ENCODE peak calls at places on chromosomes 7 and 10, in nine cellular contexts. F is IMR-90, W is K562, Q is transverse colon, D is GM23338, G is heart left ventricle, J is GM06990, X is AG04450, U is pancreas. O is an unnamed sample. For H3K27me3, the result is how much of the 10 kb centered on the place peaks cover.

GRCh38 chr7:33716581-33717477 is 188.5 kb upstream of the BMPER start:
- DNase-seq in F (peak), W (no peak), Q (no peak), D (peak), G (no peak), J (no peak), X (no peak), U (no peak), O (no peak)

GRCh38 chr10:73493781-73494180 is 2.0 kb downstream of the PPP3CB start:
- DNase-seq in F (peak), W (no peak), Q (no peak), D (no peak), G (no peak), J (no peak), X (peak), U (no peak), O (no peak)

GRCh38 chr7:2810682-2811471 is 33.2 kb downstream of the GNA12 start:
- DNase-seq in F (no peak), W (no peak), Q (no peak), D (peak), G (no peak), J (no peak), X (no peak), U (no peak), O (peak)

GRCh38 chr10:10515479-10516204 is 502.0 kb upstream of the CELF2 start:
- DNase-seq in F (no peak), W (no peak), Q (no peak), D (no peak), G (no peak), J (no peak), X (no peak), U (no peak), O (no peak)

GRCh38 chr10:91756286-91756685 is 41.9 kb upstream of the TNKS2 start:
- DNase-seq in F (peak), W (no peak), Q (no peak), D (no peak), G (no peak), J (no peak), X (peak), U (no peak), O (no peak)

GRCh38 chr10:44054046-44054445 is 330.9 kb downstream of the CXCL12 start:
- DNase-seq in F (no peak), W (no peak), Q (no peak), D (no peak), G (no peak), J (no peak), X (no peak), U (no peak), O (no peak)

GRCh38 chr7:2604608-2605174 is 27.1 kb upstream of the TTYH3 start:
- DNase-seq in F (no peak), W (no peak), Q (no peak), D (no peak), G (no peak), J (no peak), X (no peak), U (no peak), O (no peak)

GRCh38 chr10:132546567-132547420 is 9.2 kb downstream of the INPP5A start:
- DNase-seq in F (no peak), W (no peak), Q (peak), D (no peak), G (no peak), J (no peak), X (no peak), U (peak), O (peak)

GRCh38 chr7:4665661-4666060 is 16.4 kb upstream of the FOXK1 start:
- DNase-seq in F (peak), W (no peak), Q (no peak), D (no peak), G (no peak), J (no peak), X (peak), U (no peak), O (no peak)

GRCh38 chr10:121089434-121089833 is 238.3 kb downstream of the WDR11 start:
- DNase-seq in F (no peak), W (no peak), Q (no peak), D (no peak), G (no peak), J (no peak), X (no peak), U (no peak), O (no peak)

GRCh38 chr10:121085386-121085785 is 234.2 kb downstream of the WDR11 start:
- DNase-seq in F (no peak), W (no peak), Q (no peak), D (no peak), G (no peak), J (no peak), X (no peak), U (no peak), O (no peak)

GRCh38 chr10:121087688-121088087 is 236.5 kb downstream of the WDR11 start:
- DNase-seq in F (no peak), W (no peak), Q (no peak), D (no peak), G (no peak), J (no peak), X (no peak), U (no peak), O (no peak)

GRCh38 chr10:121087129-121087528 is 236.0 kb downstream of the WDR11 start:
- DNase-seq in F (no peak), W (no peak), Q (no peak), D (no peak), G (no peak), J (peak), X (no peak), U (no peak), O (no peak)

DNA sequence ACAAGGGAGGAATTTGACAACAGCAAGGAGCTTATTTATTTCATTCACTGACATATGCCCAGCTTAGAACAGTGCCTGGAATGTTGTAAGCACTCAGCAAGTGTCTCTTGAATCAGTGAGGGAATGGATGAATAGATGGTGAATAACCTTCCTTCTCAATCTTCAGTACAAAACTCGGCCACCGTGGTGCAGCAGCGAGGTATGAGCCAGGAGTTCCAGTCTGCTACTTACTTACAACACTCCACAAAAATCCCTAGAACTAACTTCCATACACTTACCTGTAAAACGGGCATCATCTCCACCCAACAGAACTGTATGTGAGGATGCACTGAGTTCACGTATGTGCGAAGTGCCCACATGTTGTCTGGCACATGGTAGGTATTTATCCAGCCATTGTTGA is 237.4 kb downstream of the WDR11 start:
- DNase-seq in F (no peak), W (no peak), Q (peak), D (peak), G (no peak), J (no peak), X (no peak), U (no peak), O (no peak)
- TF ChIP-seq CTCF in F (no peak), W (no peak), Q (no peak), D (peak), G (no peak), J (no peak), X (no peak), U (no peak), O (no peak)

GRCh38 chr7:135837675-135838074 is 89.1 kb upstream of the FAM180A start:
- DNase-seq in F (no peak), W (no peak), Q (no peak), D (no peak), G (no peak), J (no peak), X (no peak), U (no peak), O (no peak)
- H3K27me3 ChIP-seq in F (under half), W (under half), Q (under half), D (under half), G (under half), J (under half), X (under half), U (under half), O (under half)

DNA sequence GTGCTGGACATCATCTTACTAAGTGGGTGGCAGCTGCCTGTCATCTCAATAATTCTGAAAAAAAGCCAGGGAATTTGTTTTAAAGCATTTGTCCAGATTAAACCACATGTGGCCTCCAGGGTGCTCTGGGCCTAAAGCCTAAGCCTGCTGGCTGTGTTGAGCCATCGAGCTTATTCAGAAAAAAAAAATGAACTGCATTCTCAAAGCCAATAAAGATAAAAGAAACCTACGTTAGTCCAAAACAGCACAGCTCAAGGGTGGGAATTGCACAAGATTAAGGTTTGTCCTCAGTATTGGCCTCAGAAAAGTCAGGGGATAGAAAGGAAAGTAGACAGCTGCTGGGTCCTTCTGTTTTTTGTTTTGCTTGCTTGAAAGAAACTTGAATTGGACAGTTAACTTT is 22.6 kb upstream of the PRTFDC1 start:
- DNase-seq in F (peak), W (no peak), Q (no peak), D (no peak), G (peak), J (no peak), X (no peak), U (no peak), O (peak)
- TF ChIP-seq CTCF in F (peak), W (no peak), Q (no peak), D (no peak), G (peak), J (no peak), X (peak), U (no peak), O (no peak)

GRCh38 chr10:123140164-123140982 is 4.6 kb downstream of the HMX3 start:
- DNase-seq in F (no peak), W (no peak), Q (no peak), D (peak), G (no peak), J (peak), X (no peak), U (no peak), O (no peak)
- H3K27me3 ChIP-seq in F (half or more), W (under half), Q (half or more), D (half or more), G (half or more), J (under half), X (half or more), U (under half), O (half or more)

GRCh38 chr10:60428387-60428737 is 38.7 kb upstream of the ANK3 start:
- DNase-seq in F (peak), W (no peak), Q (no peak), D (no peak), G (no peak), J (no peak), X (no peak), U (no peak), O (no peak)
- TF ChIP-seq CTCF in F (no peak), W (no peak), Q (no peak), D (no peak), G (no peak), J (no peak), X (no peak), U (no peak), O (no peak)

GRCh38 chr7:27215356-27215755 is 15.5 kb upstream of the HOXA13 start:
- DNase-seq in F (no peak), W (no peak), Q (no peak), D (no peak), G (no peak), J (no peak), X (no peak), U (no peak), O (no peak)
- H3K27me3 ChIP-seq in F (half or more), W (under half), Q (half or more), D (half or more), G (half or more), J (under half), X (half or more), U (under half), O (under half)

GRCh38 chr7:70040971-70041766 is 442.9 kb downstream of the AUTS2 start:
- DNase-seq in F (no peak), W (no peak), Q (no peak), D (peak), G (no peak), J (no peak), X (no peak), U (no peak), O (no peak)
- TF ChIP-seq CTCF in F (no peak), W (no peak), Q (peak), D (peak), G (no peak), J (peak), X (peak), U (peak), O (peak)

GRCh38 chr10:117311261-117311660 is 64.0 kb downstream of the PDZD8 start:
- DNase-seq in F (no peak), W (no peak), Q (no peak), D (no peak), G (no peak), J (no peak), X (no peak), U (no peak), O (no peak)

GRCh38 chr10:117312430-117312829 is 62.8 kb downstream of the PDZD8 start:
- DNase-seq in F (no peak), W (no peak), Q (no peak), D (no peak), G (no peak), J (no peak), X (no peak), U (no peak), O (no peak)

DNA sequence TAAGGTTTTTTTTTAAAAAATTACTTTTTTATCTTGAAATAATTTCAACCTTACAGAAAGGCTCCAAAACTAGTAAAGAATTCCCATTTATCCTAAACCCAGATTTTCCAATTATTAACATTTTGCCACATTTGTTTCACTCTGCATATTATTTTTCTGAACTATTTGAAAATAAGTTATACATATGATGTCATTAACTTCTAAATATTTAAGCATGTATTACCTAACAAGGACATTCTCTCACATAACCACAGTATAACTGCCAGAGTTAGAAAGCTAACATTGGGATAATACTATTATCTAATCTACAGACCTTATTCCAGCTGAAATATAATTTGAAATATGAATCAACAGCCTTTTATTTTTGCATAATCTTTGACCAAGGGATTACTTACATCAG is 65.8 kb downstream of the SLC18A2 start:
- DNase-seq in F (no peak), W (no peak), Q (no peak), D (no peak), G (no peak), J (no peak), X (no peak), U (no peak), O (no peak)
- H3K27me3 ChIP-seq in F (under half), W (under half), Q (under half), D (under half), G (under half), J (under half), X (under half), U (under half), O (under half)